ENCODE peak calls at places on chromosomes 4 and X, in six cellular contexts. One of them, this sample, is unnamed.

GRCh38 chr4:3330682-3331081 is 37.9 kb downstream of the RGS12 start:
- DNase-seq in left ventricle myocardium inferior: no peak
- DNase-seq in KBM-7: peak
- DNase-seq in T-helper 17 cell: no peak
- DNase-seq in activated T-cell treated with anti-CD3 and anti-CD28 coated beads, Interleukin-2, amount 50 U/mL, for 1 hour: no peak
- DNase-seq in GM10248: no peak
- DNase-seq in this sample: peak

GRCh38 chr4:184472540-184473264 is 1.6 kb downstream of the IRF2 start:
- DNase-seq in left ventricle myocardium inferior: peak
- DNase-seq in KBM-7: peak
- DNase-seq in T-helper 17 cell: peak
- DNase-seq in activated T-cell treated with anti-CD3 and anti-CD28 coated beads, Interleukin-2, amount 50 U/mL, for 1 hour: peak
- DNase-seq in GM10248: peak
- DNase-seq in this sample: peak

GRCh38 chr4:117267317-117267716 is 181.9 kb upstream of the TRAM1L1 start:
- DNase-seq in left ventricle myocardium inferior: no peak
- DNase-seq in KBM-7: peak
- DNase-seq in T-helper 17 cell: no peak
- DNase-seq in activated T-cell treated with anti-CD3 and anti-CD28 coated beads, Interleukin-2, amount 50 U/mL, for 1 hour: no peak
- DNase-seq in GM10248: no peak
- DNase-seq in this sample: no peak

GRCh38 chrX:21926527-21927278 is 13.8 kb upstream of the SMS start:
- DNase-seq in left ventricle myocardium inferior: no peak
- DNase-seq in KBM-7: no peak
- DNase-seq in T-helper 17 cell: no peak
- DNase-seq in activated T-cell treated with anti-CD3 and anti-CD28 coated beads, Interleukin-2, amount 50 U/mL, for 1 hour: no peak
- DNase-seq in GM10248: peak
- DNase-seq in this sample: no peak

GRCh38 chr4:86718152-86718551 is 124.0 kb downstream of the PTPN13 start:
- DNase-seq in left ventricle myocardium inferior: no peak
- DNase-seq in KBM-7: no peak
- DNase-seq in T-helper 17 cell: no peak
- DNase-seq in activated T-cell treated with anti-CD3 and anti-CD28 coated beads, Interleukin-2, amount 50 U/mL, for 1 hour: no peak
- DNase-seq in GM10248: no peak
- DNase-seq in this sample: no peak

GRCh38 chr4:103067841-103068547 is 8.6 kb downstream of the SLC9B2 start:
- DNase-seq in left ventricle myocardium inferior: no peak
- DNase-seq in KBM-7: no peak
- DNase-seq in T-helper 17 cell: no peak
- DNase-seq in activated T-cell treated with anti-CD3 and anti-CD28 coated beads, Interleukin-2, amount 50 U/mL, for 1 hour: no peak
- DNase-seq in GM10248: no peak
- DNase-seq in this sample: no peak

GRCh38 chrX:102659790-102660757 is 8.8 kb downstream of the GPRASP1 start:
- DNase-seq in left ventricle myocardium inferior: peak
- DNase-seq in KBM-7: no peak
- DNase-seq in T-helper 17 cell: peak
- DNase-seq in activated T-cell treated with anti-CD3 and anti-CD28 coated beads, Interleukin-2, amount 50 U/mL, for 1 hour: peak
- DNase-seq in GM10248: peak
- DNase-seq in this sample: peak

GRCh38 chr4:112213091-112213490 is 18.5 kb upstream of the AP1AR start:
- DNase-seq in left ventricle myocardium inferior: no peak
- DNase-seq in KBM-7: no peak
- DNase-seq in T-helper 17 cell: no peak
- DNase-seq in activated T-cell treated with anti-CD3 and anti-CD28 coated beads, Interleukin-2, amount 50 U/mL, for 1 hour: no peak
- DNase-seq in GM10248: no peak
- DNase-seq in this sample: no peak

GRCh38 chrX:3713225-3713936 is at the start of gene PRKX:
- DNase-seq in left ventricle myocardium inferior: peak
- DNase-seq in KBM-7: peak
- DNase-seq in T-helper 17 cell: peak
- DNase-seq in activated T-cell treated with anti-CD3 and anti-CD28 coated beads, Interleukin-2, amount 50 U/mL, for 1 hour: peak
- DNase-seq in GM10248: peak
- DNase-seq in this sample: peak

GRCh38 chr4:34183916-34184315 is 2060.4 kb downstream of the ARAP2 start:
- DNase-seq in left ventricle myocardium inferior: no peak
- DNase-seq in KBM-7: no peak
- DNase-seq in T-helper 17 cell: no peak
- DNase-seq in activated T-cell treated with anti-CD3 and anti-CD28 coated beads, Interleukin-2, amount 50 U/mL, for 1 hour: no peak
- DNase-seq in GM10248: no peak
- DNase-seq in this sample: no peak

GRCh38 chrX:8724176-8724757 is 7.7 kb downstream of the ANOS1 start:
- DNase-seq in left ventricle myocardium inferior: no peak
- DNase-seq in KBM-7: peak
- DNase-seq in T-helper 17 cell: no peak
- DNase-seq in activated T-cell treated with anti-CD3 and anti-CD28 coated beads, Interleukin-2, amount 50 U/mL, for 1 hour: no peak
- DNase-seq in GM10248: no peak
- DNase-seq in this sample: no peak

GRCh38 chr4:177250056-177250696 is 59.5 kb upstream of the NEIL3 start:
- DNase-seq in left ventricle myocardium inferior: peak
- DNase-seq in KBM-7: peak
- DNase-seq in T-helper 17 cell: peak
- DNase-seq in activated T-cell treated with anti-CD3 and anti-CD28 coated beads, Interleukin-2, amount 50 U/mL, for 1 hour: peak
- DNase-seq in GM10248: peak
- DNase-seq in this sample: peak

GRCh38 chr4:167897116-167897515 is 195.2 kb upstream of the ANXA10 start:
- DNase-seq in left ventricle myocardium inferior: no peak
- DNase-seq in KBM-7: peak
- DNase-seq in T-helper 17 cell: no peak
- DNase-seq in activated T-cell treated with anti-CD3 and anti-CD28 coated beads, Interleukin-2, amount 50 U/mL, for 1 hour: no peak
- DNase-seq in GM10248: no peak
- DNase-seq in this sample: no peak

GRCh38 chrX:55201930-55202579 is 18.1 kb upstream of the PAGE5 start:
- DNase-seq in left ventricle myocardium inferior: no peak
- DNase-seq in KBM-7: no peak
- DNase-seq in T-helper 17 cell: no peak
- DNase-seq in activated T-cell treated with anti-CD3 and anti-CD28 coated beads, Interleukin-2, amount 50 U/mL, for 1 hour: no peak
- DNase-seq in GM10248: no peak
- DNase-seq in this sample: no peak

GRCh38 chr4:26151615-26152014 is 169.2 kb upstream of the RBPJ start:
- DNase-seq in left ventricle myocardium inferior: peak
- DNase-seq in KBM-7: no peak
- DNase-seq in T-helper 17 cell: no peak
- DNase-seq in activated T-cell treated with anti-CD3 and anti-CD28 coated beads, Interleukin-2, amount 50 U/mL, for 1 hour: no peak
- DNase-seq in GM10248: no peak
- DNase-seq in this sample: peak

GRCh38 chr4:15778191-15778741 is at the start of gene CD38:
- DNase-seq in left ventricle myocardium inferior: peak
- DNase-seq in KBM-7: no peak
- DNase-seq in T-helper 17 cell: no peak
- DNase-seq in activated T-cell treated with anti-CD3 and anti-CD28 coated beads, Interleukin-2, amount 50 U/mL, for 1 hour: no peak
- DNase-seq in GM10248: peak
- DNase-seq in this sample: peak

GRCh38 chr4:8690811-8691775 is 98.5 kb downstream of the CPZ start:
- DNase-seq in left ventricle myocardium inferior: no peak
- DNase-seq in KBM-7: no peak
- DNase-seq in T-helper 17 cell: no peak
- DNase-seq in activated T-cell treated with anti-CD3 and anti-CD28 coated beads, Interleukin-2, amount 50 U/mL, for 1 hour: no peak
- DNase-seq in GM10248: no peak
- DNase-seq in this sample: no peak

GRCh38 chr4:74258949-74259348 is 49.3 kb upstream of the EPGN start:
- DNase-seq in left ventricle myocardium inferior: peak
- DNase-seq in KBM-7: no peak
- DNase-seq in T-helper 17 cell: no peak
- DNase-seq in activated T-cell treated with anti-CD3 and anti-CD28 coated beads, Interleukin-2, amount 50 U/mL, for 1 hour: no peak
- DNase-seq in GM10248: no peak
- DNase-seq in this sample: peak

GRCh38 chr4:24315056-24315455 is 269.3 kb downstream of the DHX15 start:
- DNase-seq in left ventricle myocardium inferior: no peak
- DNase-seq in KBM-7: no peak
- DNase-seq in T-helper 17 cell: no peak
- DNase-seq in activated T-cell treated with anti-CD3 and anti-CD28 coated beads, Interleukin-2, amount 50 U/mL, for 1 hour: no peak
- DNase-seq in GM10248: no peak
- DNase-seq in this sample: no peak

GRCh38 chr4:147336252-147336651 is 144.6 kb upstream of the EDNRA start:
- DNase-seq in left ventricle myocardium inferior: no peak
- DNase-seq in KBM-7: no peak
- DNase-seq in T-helper 17 cell: no peak
- DNase-seq in activated T-cell treated with anti-CD3 and anti-CD28 coated beads, Interleukin-2, amount 50 U/mL, for 1 hour: no peak
- DNase-seq in GM10248: no peak
- DNase-seq in this sample: no peak

GRCh38 chr4:35038845-35039244 is 1205.5 kb downstream of the ARAP2 start:
- DNase-seq in left ventricle myocardium inferior: no peak
- DNase-seq in KBM-7: no peak
- DNase-seq in T-helper 17 cell: no peak
- DNase-seq in activated T-cell treated with anti-CD3 and anti-CD28 coated beads, Interleukin-2, amount 50 U/mL, for 1 hour: no peak
- DNase-seq in GM10248: no peak
- DNase-seq in this sample: no peak

GRCh38 chr4:168097161-168097560 is 4.8 kb downstream of the ANXA10 start:
- DNase-seq in left ventricle myocardium inferior: no peak
- DNase-seq in KBM-7: no peak
- DNase-seq in T-helper 17 cell: no peak
- DNase-seq in activated T-cell treated with anti-CD3 and anti-CD28 coated beads, Interleukin-2, amount 50 U/mL, for 1 hour: no peak
- DNase-seq in GM10248: no peak
- DNase-seq in this sample: no peak

GRCh38 chrX:23790147-23790497 is 7.1 kb downstream of the SAT1 start:
- DNase-seq in left ventricle myocardium inferior: no peak
- DNase-seq in KBM-7: no peak
- DNase-seq in T-helper 17 cell: no peak
- DNase-seq in activated T-cell treated with anti-CD3 and anti-CD28 coated beads, Interleukin-2, amount 50 U/mL, for 1 hour: no peak
- DNase-seq in GM10248: no peak
- DNase-seq in this sample: no peak

GRCh38 chr4:110107868-110108267 is 90.5 kb downstream of the ELOVL6 start:
- DNase-seq in left ventricle myocardium inferior: no peak
- DNase-seq in KBM-7: no peak
- DNase-seq in T-helper 17 cell: no peak
- DNase-seq in activated T-cell treated with anti-CD3 and anti-CD28 coated beads, Interleukin-2, amount 50 U/mL, for 1 hour: no peak
- DNase-seq in GM10248: no peak
- DNase-seq in this sample: no peak

This sample was measured in right cardiac atrium.